ENCODE peak calls at places on chromosomes 3 and 15, in four cellular contexts. R is GM12864, B is BJ, P is WTC11. J is an unnamed sample.

GRCh38 chr3:168061332-168061996 is 34.3 kb downstream of the GOLIM4 start:
- DNase-seq in R (no peak), B (no peak), P (no peak), J (no peak)

GRCh38 chr3:134685881-134686802 is 35.3 kb upstream of the KY start:
- DNase-seq in R (no peak), B (no peak), P (no peak), J (no peak)

GRCh38 chr3:4351164-4351855 is 48.1 kb downstream of the SETMAR start:
- DNase-seq in R (no peak), B (no peak), P (no peak), J (no peak)

GRCh38 chr15:42494998-42495360 is 455 bp upstream of the SNAP23 start:
- DNase-seq in R (no peak), B (no peak), P (no peak), J (peak)

GRCh38 chr3:170717410-170718402 is 131.8 kb upstream of the SLC7A14 start:
- DNase-seq in R (no peak), B (no peak), P (no peak), J (no peak)

GRCh38 chr3:79497447-79498111 is 270.2 kb downstream of the ROBO1 start:
- DNase-seq in R (no peak), B (no peak), P (no peak), J (no peak)

GRCh38 chr15:76056931-76057330 is 2.9 kb upstream of the TMEM266 start:
- DNase-seq in R (peak), B (no peak), P (no peak), J (no peak)

GRCh38 chr3:136678981-136679380 is 73.2 kb downstream of the STAG1 start:
- DNase-seq in R (no peak), B (no peak), P (no peak), J (no peak)

GRCh38 chr3:39639344-39640236 is 169.8 kb upstream of the MYRIP start:
- DNase-seq in R (no peak), B (peak), P (no peak), J (no peak)

GRCh38 chr3:4979401-4980228 is at the start of gene BHLHE40:
- DNase-seq in R (no peak), B (no peak), P (peak), J (peak)

GRCh38 chr3:24128195-24129005 is 183.3 kb downstream of the NR1D2 start:
- DNase-seq in R (no peak), B (peak), P (no peak), J (no peak)

GRCh38 chr3:71102111-71103039 is 481.2 kb downstream of the FOXP1 start:
- DNase-seq in R (no peak), B (peak), P (no peak), J (no peak)

GRCh38 chr15:76116138-76116885 is 56.5 kb downstream of the TMEM266 start:
- DNase-seq in R (no peak), B (no peak), P (peak), J (no peak)

GRCh38 chr3:197748597-197749314 is 927 bp upstream of the FYTTD1 start:
- DNase-seq in R (no peak), B (peak), P (no peak), J (no peak)

GRCh38 chr3:177893321-177893720 is 642.9 kb upstream of the KCNMB2 start:
- DNase-seq in R (no peak), B (no peak), P (no peak), J (no peak)
- TF ChIP-seq CTCF in R (no peak), B (peak), P (no peak), J (no peak)

GRCh38 chr3:177894021-177894690 is 642.1 kb upstream of the KCNMB2 start:
- DNase-seq in R (no peak), B (no peak), P (no peak), J (no peak)

GRCh38 chr3:177898185-177898584 is 638.1 kb upstream of the KCNMB2 start:
- DNase-seq in R (no peak), B (no peak), P (no peak), J (no peak)

GRCh38 chr3:177904661-177905060 is 631.6 kb upstream of the KCNMB2 start:
- DNase-seq in R (no peak), B (peak), P (no peak), J (no peak)

GRCh38 chr3:177905173-177905894 is 630.9 kb upstream of the KCNMB2 start:
- DNase-seq in R (no peak), B (peak), P (no peak), J (no peak)

DNA sequence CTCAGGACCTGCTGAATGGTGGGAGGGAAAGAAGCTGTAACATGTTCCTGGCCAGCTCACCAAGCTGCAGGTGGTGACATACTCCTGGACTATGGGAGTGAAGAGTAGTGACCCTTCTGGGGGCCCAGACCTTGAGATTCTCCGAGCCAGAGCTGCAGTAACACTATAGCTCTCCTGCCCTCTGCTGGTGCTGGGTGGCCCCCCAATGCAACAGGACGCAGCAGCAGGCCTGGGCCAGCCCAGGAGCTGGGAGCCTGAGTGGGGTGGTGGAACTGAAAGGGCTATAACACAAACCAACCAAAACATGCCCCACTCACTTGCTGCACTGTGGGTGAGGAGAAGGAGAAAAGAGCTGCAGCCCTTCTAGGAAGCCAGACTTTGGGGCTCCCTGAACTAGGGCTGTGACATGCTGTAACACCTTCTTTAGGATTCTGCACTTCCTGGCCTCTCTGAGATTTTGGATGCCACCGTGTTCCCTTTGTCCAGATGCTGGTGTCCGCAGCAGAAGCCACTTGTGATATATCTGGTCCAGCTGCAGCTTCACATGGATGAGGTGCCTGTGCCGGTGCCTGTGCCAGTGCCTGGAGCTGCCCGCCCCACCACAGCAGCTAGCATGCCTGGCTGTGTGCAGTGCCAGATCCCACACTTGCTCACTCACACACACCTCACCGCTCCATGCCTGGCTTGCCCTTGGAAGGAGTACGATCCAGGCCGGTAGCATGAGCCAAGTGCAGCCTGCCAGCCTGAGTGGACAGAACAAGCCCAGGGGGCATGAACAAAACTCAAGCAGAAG is 636.8 kb upstream of the KCNMB2 start:
- DNase-seq in R (no peak), B (no peak), P (peak), J (no peak)
- TF ChIP-seq CTCF in R (peak), B (no peak), P (no peak), J (no peak)

GRCh38 chr3:141845407-141846049 is 30.9 kb upstream of the ATP1B3 start:
- DNase-seq in R (no peak), B (no peak), P (peak), J (peak)
- TF ChIP-seq CTCF in R (peak), B (no peak), P (no peak), J (no peak)

DNA sequence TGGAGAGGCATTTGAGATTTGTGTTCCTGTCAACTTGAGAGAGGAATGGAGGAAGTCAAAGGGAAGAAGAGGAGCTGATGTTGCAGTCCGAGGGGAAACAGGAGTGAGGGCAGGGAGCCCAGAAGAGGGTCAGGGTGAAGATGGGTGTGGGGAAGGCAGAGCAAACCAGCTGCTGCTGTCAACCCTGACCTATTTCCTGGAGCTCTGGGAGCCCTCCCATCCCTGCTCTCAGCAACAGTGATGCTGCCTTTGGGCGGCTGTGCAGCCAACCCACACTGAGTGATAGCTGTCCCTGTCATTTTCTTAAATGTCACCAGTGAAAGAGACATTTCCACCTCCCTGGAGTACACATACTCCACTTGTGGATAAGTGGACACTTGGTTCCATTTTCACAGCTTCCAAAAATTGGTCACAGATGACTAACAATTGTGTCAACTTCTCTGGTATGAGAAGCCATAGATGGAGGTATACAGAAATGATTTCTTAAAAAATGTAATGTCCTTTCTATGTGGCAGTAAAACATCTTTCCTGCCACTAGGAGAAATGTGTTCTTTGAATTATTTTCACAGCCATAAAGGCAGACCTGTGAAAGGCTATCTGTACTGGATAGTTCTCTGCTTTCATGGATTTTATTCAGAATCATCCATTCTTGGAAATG is 556.3 kb upstream of the TBL1XR1 start:
- DNase-seq in R (no peak), B (no peak), P (no peak), J (no peak)
- TF ChIP-seq CTCF in R (no peak), B (no peak), P (no peak), J (no peak)

GRCh38 chr3:173876476-173876875 is 478.9 kb downstream of the NLGN1 start:
- DNase-seq in R (no peak), B (no peak), P (no peak), J (no peak)
- TF ChIP-seq CTCF in R (no peak), B (peak), P (no peak), J (peak)

GRCh38 chr3:48695113-48695753 is 9.5 kb upstream of the NCKIPSD start:
- DNase-seq in R (no peak), B (no peak), P (peak), J (no peak)

GRCh38 chr3:48700750-48701405 is 15.2 kb upstream of the NCKIPSD start:
- DNase-seq in R (no peak), B (no peak), P (no peak), J (no peak)

GRCh38 chr3:48698891-48699290 is 13.2 kb upstream of the NCKIPSD start:
- DNase-seq in R (no peak), B (no peak), P (no peak), J (no peak)

GRCh38 chr3:48696156-48696555 is 10.4 kb upstream of the NCKIPSD start:
- DNase-seq in R (no peak), B (no peak), P (no peak), J (no peak)

GRCh38 chr3:48697952-48698351 is 12.2 kb upstream of the NCKIPSD start:
- DNase-seq in R (no peak), B (no peak), P (no peak), J (no peak)
- TF ChIP-seq CTCF in R (peak), B (no peak), P (no peak), J (no peak)

DNA sequence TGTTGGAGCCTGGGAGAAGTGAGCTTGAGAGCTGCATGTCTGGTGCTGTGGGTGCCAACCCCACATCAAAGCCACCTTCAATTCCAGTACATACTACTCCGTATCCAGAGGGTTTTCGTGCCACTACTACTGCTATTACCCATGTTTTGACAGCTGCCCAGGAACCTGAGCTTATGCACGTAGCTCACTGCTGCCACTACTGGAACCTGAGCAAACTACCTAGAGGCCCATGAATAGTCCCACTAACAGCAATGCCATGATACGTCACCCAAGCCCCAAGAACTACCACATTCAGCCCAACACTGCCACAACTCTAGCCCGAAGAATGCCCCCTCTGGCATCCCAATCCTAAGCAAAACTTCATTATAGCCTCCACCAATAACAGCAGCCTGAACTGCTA is 215.2 kb upstream of the BCHE start:
- DNase-seq in R (no peak), B (no peak), P (no peak), J (no peak)
- TF ChIP-seq CTCF in R (no peak), B (no peak), P (peak), J (no peak)